ENCODE peak calls at places on chromosomes 7 and 10, in four cellular contexts. One of them, this sample, is unnamed.

GRCh38 chr7:93902777-93903423 is 3.5 kb upstream of the GNGT1 start:
- DNase-seq in choroid plexus epithelial cell: peak; percentile 85
- DNase-seq in PC-9: no peak
- DNase-seq in IMR-90: peak; percentile 75
- DNase-seq in this sample: peak; percentile 70

GRCh38 chr10:120897343-120897742 is 46.2 kb downstream of the WDR11 start:
- DNase-seq in IMR-90: peak; percentile 5
- DNase-seq in choroid plexus epithelial cell: peak; percentile 43
- DNase-seq in PC-9: no peak
- DNase-seq in this sample: no peak

GRCh38 chr10:28678687-28679457 is 1.6 kb downstream of the BAMBI start:
- DNase-seq in PC-9: no peak
- DNase-seq in choroid plexus epithelial cell: peak; percentile 27
- DNase-seq in IMR-90: peak; percentile 24
- DNase-seq in this sample: peak; percentile 39

GRCh38 chr10:58435297-58435696 is 50.1 kb downstream of the TFAM start:
- DNase-seq in choroid plexus epithelial cell: peak; percentile 99
- DNase-seq in PC-9: peak; percentile 89
- DNase-seq in IMR-90: peak; percentile 99
- DNase-seq in this sample: peak; percentile 99

GRCh38 chr7:18361756-18362155 is 133.8 kb upstream of the HDAC9 start:
- DNase-seq in PC-9: no peak
- DNase-seq in IMR-90: no peak
- DNase-seq in choroid plexus epithelial cell: peak; percentile 11
- DNase-seq in this sample: peak; percentile 20

GRCh38 chr10:33653584-33654367 is 319.3 kb upstream of the NRP1 start:
- DNase-seq in IMR-90: peak; percentile 71
- DNase-seq in choroid plexus epithelial cell: peak; percentile 49
- DNase-seq in PC-9: peak; percentile 44
- DNase-seq in this sample: peak; percentile 71

GRCh38 chr7:42274052-42274451 is 37.0 kb upstream of the GLI3 start:
- DNase-seq in IMR-90: peak; percentile 79
- DNase-seq in choroid plexus epithelial cell: peak; percentile 86
- DNase-seq in PC-9: no peak
- DNase-seq in this sample: peak; percentile 38

GRCh38 chr7:133742709-133743538 is 384.2 kb upstream of the LRGUK start:
- DNase-seq in IMR-90: peak; percentile 36
- DNase-seq in choroid plexus epithelial cell: peak; percentile 74
- DNase-seq in PC-9: no peak
- DNase-seq in this sample: peak; percentile 45

GRCh38 chr10:130809761-130810515 is 501.6 kb downstream of the TCERG1L start:
- DNase-seq in PC-9: no peak
- DNase-seq in IMR-90: no peak
- DNase-seq in choroid plexus epithelial cell: no peak
- DNase-seq in this sample: no peak

GRCh38 chr10:104139221-104139620 is 17.2 kb downstream of the SFR1 start:
- DNase-seq in IMR-90: no peak
- DNase-seq in PC-9: no peak
- DNase-seq in choroid plexus epithelial cell: peak; percentile 41
- DNase-seq in this sample: no peak

GRCh38 chr10:132616995-132617780 is 79.6 kb downstream of the INPP5A start:
- DNase-seq in PC-9: no peak
- DNase-seq in choroid plexus epithelial cell: no peak
- DNase-seq in IMR-90: no peak
- DNase-seq in this sample: no peak

GRCh38 chr7:39811161-39811614 is 138.9 kb upstream of the CDK13 start:
- DNase-seq in IMR-90: peak; percentile 25
- DNase-seq in PC-9: peak; percentile 56
- DNase-seq in choroid plexus epithelial cell: peak; percentile 13
- DNase-seq in this sample: peak; percentile 13

GRCh38 chr7:44661233-44661632 is 54.8 kb downstream of the OGDH start:
- DNase-seq in IMR-90: no peak
- DNase-seq in choroid plexus epithelial cell: no peak
- DNase-seq in PC-9: no peak
- DNase-seq in this sample: no peak

GRCh38 chr7:79035858-79036257 is 417.6 kb downstream of the MAGI2 start:
- DNase-seq in choroid plexus epithelial cell: no peak
- DNase-seq in PC-9: no peak
- DNase-seq in IMR-90: no peak
- DNase-seq in this sample: no peak

GRCh38 chr10:124717358-124717757 is 26.8 kb downstream of the FAM53B start:
- DNase-seq in IMR-90: no peak
- DNase-seq in PC-9: no peak
- DNase-seq in choroid plexus epithelial cell: no peak
- DNase-seq in this sample: no peak

GRCh38 chr7:157679607-157680006 is 342.8 kb downstream of the DNAJB6 start:
- DNase-seq in choroid plexus epithelial cell: peak; percentile 14
- DNase-seq in PC-9: no peak
- DNase-seq in IMR-90: no peak
- DNase-seq in this sample: peak; percentile 44

GRCh38 chr10:50613150-50613549 is 10.6 kb downstream of the SGMS1 start:
- DNase-seq in PC-9: no peak
- DNase-seq in IMR-90: no peak
- DNase-seq in choroid plexus epithelial cell: no peak
- DNase-seq in this sample: no peak

GRCh38 chr7:136637826-136638225 is 230.6 kb upstream of the CHRM2 start:
- DNase-seq in PC-9: no peak
- DNase-seq in IMR-90: no peak
- DNase-seq in choroid plexus epithelial cell: no peak
- DNase-seq in this sample: peak; percentile 9

GRCh38 chr10:31928531-31929259 is at the start of gene ARHGAP12:
- DNase-seq in IMR-90: peak; percentile 77
- DNase-seq in PC-9: peak; percentile 51
- DNase-seq in choroid plexus epithelial cell: peak; percentile 81
- DNase-seq in this sample: peak; percentile 86

GRCh38 chr10:107442035-107442505 is 277.6 kb upstream of the SORCS1 start:
- DNase-seq in IMR-90: peak; percentile 41
- DNase-seq in choroid plexus epithelial cell: peak; percentile 62
- DNase-seq in PC-9: no peak
- DNase-seq in this sample: peak; percentile 43

GRCh38 chr7:41933427-41933826 is 230.5 kb upstream of the INHBA start:
- DNase-seq in PC-9: no peak
- DNase-seq in IMR-90: no peak
- DNase-seq in choroid plexus epithelial cell: no peak
- DNase-seq in this sample: no peak

GRCh38 chr7:111438369-111439289 is 123.7 kb downstream of the IMMP2L start:
- DNase-seq in IMR-90: peak; percentile 84
- DNase-seq in PC-9: no peak
- DNase-seq in choroid plexus epithelial cell: peak; percentile 83
- DNase-seq in this sample: peak; percentile 74

GRCh38 chr7:43669286-43670081 is 59.8 kb downstream of the COA1 start:
- DNase-seq in IMR-90: no peak
- DNase-seq in choroid plexus epithelial cell: peak; percentile 47
- DNase-seq in PC-9: no peak
- DNase-seq in this sample: peak; percentile 58

GRCh38 chr10:7449063-7449695 is 38.3 kb upstream of the SFMBT2 start:
- DNase-seq in IMR-90: no peak
- DNase-seq in PC-9: no peak
- DNase-seq in choroid plexus epithelial cell: no peak
- DNase-seq in this sample: no peak

GRCh38 chr10:132248455-132249231 is 59.1 kb downstream of the STK32C start:
- DNase-seq in choroid plexus epithelial cell: no peak
- DNase-seq in IMR-90: no peak
- DNase-seq in PC-9: no peak
- DNase-seq in this sample: no peak

GRCh38 chr7:99137418-99138180 is 6.3 kb downstream of the SMURF1 start:
- DNase-seq in choroid plexus epithelial cell: peak; percentile 86
- DNase-seq in IMR-90: peak; percentile 90
- DNase-seq in PC-9: no peak
- DNase-seq in this sample: peak; percentile 76

GRCh38 chr10:87578799-87579401 is 74.2 kb downstream of the MINPP1 start:
- DNase-seq in PC-9: no peak
- DNase-seq in IMR-90: peak; percentile 31
- DNase-seq in choroid plexus epithelial cell: peak; percentile 57
- DNase-seq in this sample: no peak

GRCh38 chr7:98755138-98755898 is 114.5 kb downstream of the TMEM130 start:
- DNase-seq in PC-9: peak; percentile 23
- DNase-seq in IMR-90: no peak
- DNase-seq in choroid plexus epithelial cell: no peak
- DNase-seq in this sample: no peak

GRCh38 chr10:62880162-62880561 is 64.0 kb upstream of the EGR2 start:
- DNase-seq in PC-9: no peak
- DNase-seq in choroid plexus epithelial cell: no peak
- DNase-seq in IMR-90: no peak
- DNase-seq in this sample: no peak

GRCh38 chr7:149196705-149197171 is 1.4 kb downstream of the ZNF282 start:
- DNase-seq in PC-9: peak; percentile 50
- DNase-seq in choroid plexus epithelial cell: peak; percentile 36
- DNase-seq in IMR-90: no peak
- DNase-seq in this sample: no peak

GRCh38 chr7:87982163-87982562 is 48.1 kb downstream of the ADAM22 start:
- DNase-seq in choroid plexus epithelial cell: no peak
- DNase-seq in PC-9: no peak
- DNase-seq in IMR-90: no peak
- DNase-seq in this sample: no peak

GRCh38 chr7:87984088-87984487 is 50.0 kb downstream of the ADAM22 start:
- DNase-seq in PC-9: no peak
- DNase-seq in IMR-90: no peak
- DNase-seq in choroid plexus epithelial cell: no peak
- DNase-seq in this sample: no peak
- H3K4me3 ChIP-seq in PC-9: no peak overlapping the region
- H3K4me3 ChIP-seq in IMR-90: no peak overlapping the region
- H3K4me3 ChIP-seq in choroid plexus epithelial cell: no peak overlapping the region
- H3K4me3 ChIP-seq in this sample: no peak overlapping the region

DNA sequence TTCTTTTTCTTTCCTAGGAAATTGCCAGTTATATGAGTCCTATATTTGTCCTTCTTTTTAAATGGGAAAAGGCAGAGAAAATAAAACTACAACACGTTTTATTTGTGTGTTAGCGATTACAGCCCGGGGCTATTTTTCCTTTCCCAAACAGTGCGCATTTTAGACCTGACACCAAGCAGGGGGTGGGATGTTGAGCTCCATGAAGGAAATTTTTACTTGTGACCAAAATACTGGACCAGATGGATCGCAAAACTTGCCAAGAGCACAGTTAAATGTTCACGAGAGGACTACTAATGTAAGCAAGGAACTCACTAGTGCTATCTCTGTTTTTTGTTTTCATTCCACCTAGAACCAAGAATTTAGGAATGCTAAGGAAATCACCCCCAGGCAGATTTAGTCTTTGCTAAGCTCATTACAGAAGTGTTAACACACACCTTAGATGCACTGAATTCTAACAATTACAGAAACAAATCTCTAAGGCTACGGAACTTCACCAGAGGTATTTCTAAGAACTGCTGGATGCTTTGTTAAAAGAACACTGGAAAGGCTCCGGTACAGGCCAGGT is 114.8 kb downstream of the JAZF1 start:
- DNase-seq in IMR-90: no peak
- DNase-seq in choroid plexus epithelial cell: no peak
- DNase-seq in PC-9: peak; percentile 42
- DNase-seq in this sample: no peak
- TF ChIP-seq CTCF in IMR-90: no peak
- TF ChIP-seq CTCF in choroid plexus epithelial cell: no peak
- TF ChIP-seq CTCF in PC-9: no peak
- TF ChIP-seq CTCF in this sample: no peak

GRCh38 chr10:101613646-101614045 is 25.5 kb downstream of the DPCD start:
- DNase-seq in choroid plexus epithelial cell: no peak
- DNase-seq in IMR-90: no peak
- DNase-seq in PC-9: no peak
- DNase-seq in this sample: no peak
- H3K4me3 ChIP-seq in choroid plexus epithelial cell: no peak overlapping the region
- H3K4me3 ChIP-seq in IMR-90: no peak overlapping the region
- H3K4me3 ChIP-seq in PC-9: no peak overlapping the region
- H3K4me3 ChIP-seq in this sample: no peak overlapping the region

GRCh38 chr7:96800824-96801223 is 91.2 kb upstream of the SEM1 start:
- DNase-seq in PC-9: peak; percentile 58
- DNase-seq in IMR-90: no peak
- DNase-seq in choroid plexus epithelial cell: no peak
- DNase-seq in this sample: peak; percentile 8
- TF ChIP-seq CTCF in PC-9: peak; percentile 51
- TF ChIP-seq CTCF in IMR-90: no peak
- TF ChIP-seq CTCF in choroid plexus epithelial cell: no peak
- TF ChIP-seq CTCF in this sample: no peak

GRCh38 chr7:116524609-116525297 is at the start of gene CAV1:
- DNase-seq in choroid plexus epithelial cell: peak; percentile 97
- DNase-seq in IMR-90: peak; percentile 92
- DNase-seq in PC-9: peak; percentile 89
- DNase-seq in this sample: peak; percentile 97

GRCh38 chr7:116524221-116524608 is 621 bp upstream of the CAV1 start:
- DNase-seq in PC-9: no peak
- DNase-seq in choroid plexus epithelial cell: peak; percentile 68
- DNase-seq in IMR-90: no peak
- DNase-seq in this sample: no peak

GRCh38 chr7:116525913-116526857 is 1.3 kb downstream of the CAV1 start:
- DNase-seq in PC-9: peak; percentile 63
- DNase-seq in IMR-90: peak; percentile 88
- DNase-seq in choroid plexus epithelial cell: peak; percentile 92
- DNase-seq in this sample: peak; percentile 89

GRCh38 chr7:116526897-116527296 is 2.1 kb downstream of the CAV1 start:
- DNase-seq in choroid plexus epithelial cell: no peak
- DNase-seq in PC-9: no peak
- DNase-seq in IMR-90: no peak
- DNase-seq in this sample: no peak

DNA sequence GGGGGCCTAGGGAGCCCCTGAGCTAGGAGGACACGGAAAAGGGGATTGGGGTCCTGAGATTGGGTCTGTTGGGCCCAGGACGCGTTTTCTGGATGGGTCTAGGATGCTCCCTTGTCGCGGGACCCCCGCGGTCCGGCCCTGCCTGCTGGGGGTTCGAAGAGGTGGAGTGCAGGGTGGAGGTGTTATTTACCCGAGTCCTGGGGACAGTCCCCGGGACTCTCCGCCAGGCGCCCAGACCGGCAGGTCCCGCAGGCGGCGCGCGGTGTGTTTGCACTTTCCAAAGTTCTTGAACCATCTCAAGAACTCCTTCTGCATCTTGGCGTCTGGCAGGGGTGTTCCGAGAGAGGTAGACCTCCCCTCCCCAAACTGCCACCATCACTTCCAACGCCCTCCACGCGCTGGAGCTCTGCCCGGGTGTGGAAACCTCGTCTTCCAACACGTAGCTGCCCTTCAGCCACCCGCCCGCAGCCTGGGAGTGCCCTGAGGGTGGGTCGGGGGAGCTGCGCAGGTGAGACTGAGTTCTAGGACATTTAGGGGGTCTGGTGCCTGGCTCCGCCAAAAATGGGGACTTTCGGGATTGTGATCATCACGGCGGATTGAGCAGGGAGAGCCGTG is 569 bp downstream of the CAV1 start:
- DNase-seq in choroid plexus epithelial cell: no peak
- DNase-seq in IMR-90: no peak
- DNase-seq in PC-9: no peak
- DNase-seq in this sample: no peak
- H3K4me3 ChIP-seq in choroid plexus epithelial cell: peak overlapping the region; percentile 70
- H3K4me3 ChIP-seq in IMR-90: peak overlapping the region; percentile 72
- H3K4me3 ChIP-seq in PC-9: peak overlapping the region; percentile 97
- H3K4me3 ChIP-seq in this sample: peak overlapping the region; percentile 89

This sample was measured in astrocyte of the spinal cord.